ENCODE peak calls at places on chromosomes 6 and 20, in ten cellular contexts. Q, K, I, S, X, M, E, Y, H and W are unnamed samples.

GRCh38 chr6:16043171-16044142 is 85.4 kb upstream of the MYLIP start:
- DNase-seq in S (no peak), M (no peak), Q (no peak), X (no peak), Y (no peak), H (no peak), E (no peak), K (no peak), I (no peak), W (no peak)

GRCh38 chr20:24972341-24972740 is 20.2 kb downstream of the APMAP start:
- DNase-seq in Q (no peak), Y (no peak), X (no peak), M (no peak), K (no peak), E (no peak), H (no peak), S (no peak), I (no peak), W (no peak)

GRCh38 chr6:71465096-71465495 is 176.5 kb downstream of the OGFRL1 start:
- DNase-seq in Q (no peak), H (no peak), Y (no peak), E (no peak), I (peak; percentile 22), K (no peak), M (no peak), S (no peak), X (no peak), W (no peak)

GRCh38 chr6:101876431-101876830 is 482.9 kb downstream of the GRIK2 start:
- DNase-seq in K (no peak), Q (no peak), H (no peak), X (no peak), S (no peak), E (no peak), M (no peak), I (no peak), Y (no peak), W (no peak)

GRCh38 chr20:58945967-58946631 is 35.0 kb upstream of the NELFCD start:
- DNase-seq in H (no peak), K (no peak), S (peak; percentile 5), M (no peak), X (no peak), E (no peak), Q (no peak), Y (no peak), I (no peak), W (no peak)

GRCh38 chr20:38186788-38187221 is 21.7 kb upstream of the TGM2 start:
- DNase-seq in Y (no peak), H (no peak), E (no peak), X (no peak), K (no peak), Q (peak; percentile 8), S (no peak), M (peak; percentile 54), I (no peak), W (no peak)

GRCh38 chr20:32470025-32470861 is 112.1 kb downstream of the ASXL1 start:
- DNase-seq in I (peak; percentile 95), Y (no peak), M (peak; percentile 80), S (no peak), K (no peak), H (peak; percentile 66), X (peak; percentile 69), Q (peak; percentile 88), E (peak; percentile 73), W (peak; percentile 67)

GRCh38 chr20:54199721-54200176 is 8.1 kb upstream of the PFDN4 start:
- DNase-seq in X (peak; percentile 78), Q (peak; percentile 92), M (peak; percentile 69), K (peak; percentile 87), S (peak; percentile 51), E (peak; percentile 74), H (peak; percentile 76), Y (no peak), I (peak; percentile 57), W (peak; percentile 83)

GRCh38 chr6:121539537-121539936 is 104.1 kb downstream of the GJA1 start:
- DNase-seq in E (no peak), Q (no peak), X (no peak), I (no peak), Y (no peak), K (no peak), S (no peak), M (no peak), H (no peak), W (no peak)

GRCh38 chr20:63329331-63330083 is 31.6 kb downstream of the CHRNA4 start:
- DNase-seq in Q (no peak), H (no peak), I (no peak), X (peak; percentile 46), Y (no peak), K (no peak), M (no peak), S (no peak), E (no peak), W (no peak)

GRCh38 chr20:33437141-33437911 is 6.2 kb downstream of the SNTA1 start:
- DNase-seq in E (no peak), M (peak; percentile 34), Q (no peak), Y (no peak), I (no peak), K (peak; percentile 91), H (no peak), X (no peak), S (no peak), W (no peak)

GRCh38 chr20:63050406-63050805 is 43.6 kb upstream of the BHLHE23 start:
- DNase-seq in I (no peak), K (peak; percentile 33), H (no peak), E (no peak), X (peak; percentile 15), S (no peak), Y (no peak), M (no peak), Q (no peak), W (no peak)

GRCh38 chr6:150301871-150302800 is 66.7 kb upstream of the IYD start:
- DNase-seq in E (no peak), X (no peak), I (peak; percentile 47), K (no peak), Q (no peak), S (no peak), Y (no peak), H (no peak), M (peak; percentile 52), W (no peak)